ENCODE peak calls at places on chromosomes 1 and 21, in seven cellular contexts. W is stimulated activated CD4-positive, alpha-beta T cell treated with anti-CD3 and anti-CD28 coated beads, Interleukin-4, amount 100 ng/mL, for 1 hour; E is Calu3; X is CD4-positive, alpha-beta T cell; O is Daoy; V is left colon; T is T-helper 1 cell. Z is an unnamed sample.

GRCh38 chr1:162319510-162320160 is 57.0 kb downstream of the SPATA46 start:
- DNase-seq in W (no peak), E (no peak), X (no peak), O (peak; percentile 78), V (no peak), T (no peak), Z (peak; percentile 28)

GRCh38 chr1:200275816-200276453 is 133.9 kb downstream of the ZNF281 start:
- DNase-seq in W (no peak), E (no peak), X (no peak), O (no peak), V (no peak), T (no peak), Z (no peak)

GRCh38 chr1:160353223-160353622 is 10.0 kb downstream of the NCSTN start:
- DNase-seq in W (no peak), E (no peak), X (no peak), O (no peak), V (no peak), T (no peak), Z (no peak)

GRCh38 chr1:52702886-52703787 is 5.0 kb upstream of the COA7 start:
- DNase-seq in W (peak; percentile 77), E (peak; percentile 87), X (peak; percentile 70), O (peak; percentile 94), V (peak; percentile 89), T (peak; percentile 59), Z (peak; percentile 74)

GRCh38 chr1:211652371-211652770 is 23.1 kb downstream of the NEK2 start:
- DNase-seq in W (no peak), E (no peak), X (no peak), O (no peak), V (no peak), T (no peak), Z (no peak)

GRCh38 chr21:35484856-35485255 is 435.8 kb upstream of the RUNX1 start:
- DNase-seq in W (no peak), E (no peak), X (no peak), O (no peak), V (no peak), T (no peak), Z (no peak)

GRCh38 chr1:156356875-156357534 is 12.0 kb upstream of the RHBG start:
- DNase-seq in W (peak; percentile 70), E (peak; percentile 93), X (peak; percentile 54), O (peak; percentile 71), V (peak; percentile 74), T (peak; percentile 20), Z (peak; percentile 59)

GRCh38 chr1:1080122-1080753 is 6.1 kb upstream of the RNF223 start:
- DNase-seq in W (peak; percentile 16), E (peak; percentile 63), X (no peak), O (peak; percentile 92), V (peak; percentile 72), T (no peak), Z (peak; percentile 86)